ENCODE peak calls at places on chromosomes 2 and 18, in four cellular contexts. K is H7, R is NCI-H524 treated with DMSO at 0.1 percent for 48 hours, E is activated T-helper 1 cell treated with Interleukin-2 at 50 U/mL for 16 hours. A is an unnamed sample.

GRCh38 chr2:76391663-76392062 is 680.9 kb upstream of the GCFC2 start:
- DNase-seq in R (peak), E (no peak), K (no peak), A (no peak)

GRCh38 chr18:79950440-79951341 is 762 bp downstream of the SLC66A2 start:
- DNase-seq in R (no peak), E (no peak), K (peak), A (no peak)

GRCh38 chr2:135512099-135512498 is 18.9 kb downstream of the ZRANB3 start:
- DNase-seq in E (no peak), K (no peak), R (no peak), A (no peak)

GRCh38 chr2:3073721-3074120 is 303.9 kb downstream of the EIPR1 start:
- DNase-seq in E (no peak), K (no peak), R (no peak), A (no peak)

GRCh38 chr2:41932241-41933034 is 115.4 kb upstream of the PKDCC start:
- DNase-seq in R (peak), E (no peak), K (no peak), A (peak)

GRCh38 chr2:126978333-126978732 is 79.6 kb downstream of the TEX51 start:
- DNase-seq in E (no peak), R (no peak), K (no peak), A (no peak)

GRCh38 chr2:236628981-236629605 is 59.5 kb downstream of the ACKR3 start:
- DNase-seq in R (no peak), E (no peak), K (no peak), A (no peak)

GRCh38 chr2:5995832-5996231 is 303.6 kb downstream of the SOX11 start:
- DNase-seq in R (no peak), E (no peak), K (no peak), A (no peak)

GRCh38 chr2:144643537-144644336 is 123.8 kb upstream of the ZEB2 start:
- DNase-seq in K (no peak), E (no peak), R (no peak), A (peak)

GRCh38 chr2:11822746-11823411 is 76.4 kb downstream of the LPIN1 start:
- DNase-seq in R (no peak), K (no peak), E (no peak), A (no peak)

GRCh38 chr18:33578371-33579146 is 540 bp downstream of the ASXL3 start:
- DNase-seq in K (peak), R (no peak), E (no peak), A (no peak)

GRCh38 chr2:28595323-28595722 is 99.5 kb downstream of the PLB1 start:
- DNase-seq in R (no peak), K (no peak), E (no peak), A (no peak)

GRCh38 chr2:148948865-148949264 is 73.8 kb downstream of the KIF5C start:
- DNase-seq in R (no peak), E (no peak), K (no peak), A (no peak)